ENCODE peak calls at places on chromosomes 6 and 20, in ten cellular contexts. I is sigmoid colon, T is fibroblast of mammary gland, P is breast epithelium, D is IMR-90, W is mammary epithelial cell, H is ovary, K is thyroid gland, F is spleen, Z is A549. C is an unnamed sample.

GRCh38 chr6:89034586-89035251 is 45.8 kb upstream of the PNRC1 start:
- DNase-seq in D (peak), H (no peak), F (no peak), P (no peak), Z (no peak), I (peak), K (no peak), W (peak), T (peak), C (peak)

GRCh38 chr6:56758120-56758519 is 115.4 kb upstream of the DST start:
- DNase-seq in H (no peak), W (no peak), T (no peak), F (no peak), D (no peak), I (no peak), P (no peak), K (peak), Z (no peak), C (no peak)

GRCh38 chr6:166005846-166006592 is 161.6 kb downstream of the TBXT start:
- DNase-seq in I (peak), P (no peak), H (peak), T (peak), F (no peak), K (peak), Z (peak), W (no peak), D (peak), C (no peak)

GRCh38 chr6:170290306-170291128 is at the start of gene DLL1:
- DNase-seq in W (peak), Z (no peak), P (no peak), D (peak), I (peak), T (no peak), F (peak), K (peak), H (no peak), C (peak)

GRCh38 chr6:40378725-40379074 is 208.5 kb downstream of the LRFN2 start:
- DNase-seq in P (no peak), Z (no peak), H (no peak), K (no peak), W (no peak), F (no peak), T (no peak), D (no peak), I (no peak), C (no peak)

GRCh38 chr6:16118825-16119224 is 10.1 kb upstream of the MYLIP start:
- DNase-seq in P (no peak), W (no peak), Z (no peak), K (no peak), H (no peak), I (no peak), F (no peak), T (no peak), D (no peak), C (no peak)

GRCh38 chr6:136769759-136770158 is 22.5 kb downstream of the MAP3K5 start:
- DNase-seq in W (no peak), P (no peak), H (no peak), T (no peak), D (no peak), I (no peak), Z (no peak), F (no peak), K (no peak), C (no peak)

GRCh38 chr20:10864076-10864672 is 190.4 kb upstream of the JAG1 start:
- DNase-seq in H (no peak), D (no peak), T (peak), F (no peak), I (no peak), Z (no peak), W (peak), P (no peak), K (peak), C (peak)

GRCh38 chr20:49140834-49141233 is 47.3 kb downstream of the STAU1 start:
- DNase-seq in K (no peak), P (no peak), T (peak), H (no peak), D (no peak), F (no peak), Z (no peak), I (no peak), W (no peak), C (no peak)

GRCh38 chr6:144493035-144493910 is 208.1 kb downstream of the UTRN start:
- DNase-seq in T (peak), Z (no peak), W (peak), K (no peak), D (peak), P (no peak), F (no peak), H (no peak), I (no peak), C (peak)

GRCh38 chr6:128078276-128078675 is 177.4 kb upstream of the THEMIS start:
- DNase-seq in H (no peak), W (no peak), P (no peak), Z (no peak), K (no peak), F (no peak), D (no peak), I (no peak), T (no peak), C (no peak)

GRCh38 chr6:149046822-149047246 is 270.7 kb upstream of the TAB2 start:
- DNase-seq in F (no peak), Z (no peak), H (no peak), D (peak), W (no peak), T (peak), P (no peak), K (no peak), I (no peak), C (no peak)

GRCh38 chr20:62606551-62607201 is 35.6 kb upstream of the SLCO4A1 start:
- DNase-seq in P (no peak), Z (no peak), H (peak), W (no peak), D (no peak), I (no peak), K (peak), T (peak), F (no peak), C (no peak)

GRCh38 chr6:155481215-155481614 is 25.6 kb upstream of the NOX3 start:
- DNase-seq in P (no peak), H (no peak), W (no peak), K (no peak), D (peak), T (peak), I (no peak), Z (no peak), F (no peak), C (no peak)

GRCh38 chr6:33410711-33411631 is at the start of gene PHF1:
- DNase-seq in H (no peak), Z (peak), T (peak), W (no peak), P (no peak), D (peak), K (peak), F (peak), I (no peak), C (peak)

GRCh38 chr6:83127976-83128375 is 60.5 kb downstream of the DOP1A start:
- DNase-seq in P (no peak), H (no peak), Z (no peak), D (peak), K (no peak), I (no peak), W (no peak), F (no peak), T (no peak), C (no peak)

GRCh38 chr6:159766923-159767322 is 5.1 kb downstream of the ACAT2 start:
- DNase-seq in Z (no peak), K (no peak), D (peak), H (no peak), F (no peak), P (no peak), T (no peak), I (no peak), W (no peak), C (no peak)

GRCh38 chr20:17595846-17596245 is 26.0 kb downstream of the DSTN start:
- DNase-seq in D (no peak), H (no peak), T (no peak), K (no peak), P (no peak), Z (no peak), I (no peak), W (no peak), F (no peak), C (no peak)

GRCh38 chr6:7341989-7342742 is 29.2 kb upstream of the SSR1 start:
- DNase-seq in P (no peak), T (peak), Z (peak), H (no peak), I (no peak), K (no peak), W (no peak), D (no peak), F (no peak), C (no peak)

GRCh38 chr6:71965404-71965803 is 79.1 kb downstream of the RIMS1 start:
- DNase-seq in H (no peak), D (no peak), Z (no peak), K (no peak), F (no peak), T (no peak), P (no peak), W (no peak), I (no peak), C (no peak)

GRCh38 chr6:170091639-170092579 is 199.0 kb downstream of the DLL1 start:
- DNase-seq in D (no peak), P (no peak), K (no peak), T (no peak), F (peak), I (peak), H (peak), Z (no peak), W (no peak), C (no peak)

GRCh38 chr6:125953502-125953875 is 3.1 kb upstream of the HINT3 start:
- DNase-seq in D (no peak), I (no peak), W (peak), P (no peak), T (no peak), H (no peak), K (no peak), F (peak), Z (no peak), C (peak)

GRCh38 chr6:143276436-143276835 is 174.1 kb downstream of the ADAT2 start:
- DNase-seq in D (no peak), Z (no peak), I (no peak), T (no peak), K (no peak), P (no peak), F (no peak), W (no peak), H (no peak), C (no peak)

GRCh38 chr20:37501940-37502339 is 19.1 kb upstream of the NNAT start:
- DNase-seq in I (peak), P (no peak), H (no peak), F (no peak), D (no peak), T (no peak), K (no peak), Z (peak), W (no peak), C (no peak)

GRCh38 chr6:129184808-129185366 is 301.9 kb downstream of the LAMA2 start:
- DNase-seq in F (no peak), K (no peak), T (peak), W (no peak), D (peak), H (no peak), Z (no peak), P (no peak), I (no peak), C (no peak)

GRCh38 chr6:104161960-104162669 is 697.6 kb downstream of the HACE1 start:
- DNase-seq in Z (no peak), W (no peak), K (no peak), P (no peak), T (peak), F (no peak), H (no peak), D (no peak), I (no peak), C (peak)

GRCh38 chr20:48600470-48600945 is 227.3 kb downstream of the PREX1 start:
- DNase-seq in Z (no peak), D (no peak), T (no peak), P (peak), H (no peak), F (peak), I (peak), W (no peak), K (no peak), C (no peak)

GRCh38 chr20:13012886-13013285 is 4.1 kb downstream of the SPTLC3 start:
- DNase-seq in H (no peak), W (no peak), I (no peak), K (peak), T (no peak), F (no peak), P (no peak), D (no peak), Z (no peak), C (no peak)

GRCh38 chr6:57313009-57313408 is 4.4 kb upstream of the PRIM2 start:
- DNase-seq in P (no peak), W (no peak), D (no peak), K (no peak), F (no peak), Z (no peak), H (no peak), I (no peak), T (no peak), C (no peak)

GRCh38 chr6:13421425-13422057 is 65.9 kb downstream of the GFOD1 start:
- DNase-seq in W (no peak), Z (no peak), T (no peak), F (no peak), P (no peak), I (no peak), H (no peak), D (no peak), K (no peak), C (no peak)

GRCh38 chr6:19180348-19181073 is 656.7 kb upstream of the ID4 start:
- DNase-seq in D (no peak), T (peak), H (peak), K (peak), W (no peak), I (peak), F (no peak), P (no peak), Z (no peak), C (no peak)

GRCh38 chr20:51036827-51037229 is 13.9 kb upstream of the KCNG1 start:
- DNase-seq in H (no peak), F (peak), D (no peak), Z (no peak), K (no peak), P (no peak), W (peak), T (peak), I (no peak), C (peak)

GRCh38 chr6:9292975-9293374 is 857.6 kb upstream of the SLC35B3 start:
- DNase-seq in T (no peak), H (no peak), W (no peak), D (peak), P (no peak), I (no peak), F (no peak), Z (no peak), K (no peak), C (no peak)

GRCh38 chr6:11328613-11329247 is 96.3 kb upstream of the NEDD9 start:
- DNase-seq in Z (no peak), K (no peak), F (no peak), I (no peak), T (peak), P (no peak), D (peak), H (no peak), W (no peak), C (no peak)

DNA sequence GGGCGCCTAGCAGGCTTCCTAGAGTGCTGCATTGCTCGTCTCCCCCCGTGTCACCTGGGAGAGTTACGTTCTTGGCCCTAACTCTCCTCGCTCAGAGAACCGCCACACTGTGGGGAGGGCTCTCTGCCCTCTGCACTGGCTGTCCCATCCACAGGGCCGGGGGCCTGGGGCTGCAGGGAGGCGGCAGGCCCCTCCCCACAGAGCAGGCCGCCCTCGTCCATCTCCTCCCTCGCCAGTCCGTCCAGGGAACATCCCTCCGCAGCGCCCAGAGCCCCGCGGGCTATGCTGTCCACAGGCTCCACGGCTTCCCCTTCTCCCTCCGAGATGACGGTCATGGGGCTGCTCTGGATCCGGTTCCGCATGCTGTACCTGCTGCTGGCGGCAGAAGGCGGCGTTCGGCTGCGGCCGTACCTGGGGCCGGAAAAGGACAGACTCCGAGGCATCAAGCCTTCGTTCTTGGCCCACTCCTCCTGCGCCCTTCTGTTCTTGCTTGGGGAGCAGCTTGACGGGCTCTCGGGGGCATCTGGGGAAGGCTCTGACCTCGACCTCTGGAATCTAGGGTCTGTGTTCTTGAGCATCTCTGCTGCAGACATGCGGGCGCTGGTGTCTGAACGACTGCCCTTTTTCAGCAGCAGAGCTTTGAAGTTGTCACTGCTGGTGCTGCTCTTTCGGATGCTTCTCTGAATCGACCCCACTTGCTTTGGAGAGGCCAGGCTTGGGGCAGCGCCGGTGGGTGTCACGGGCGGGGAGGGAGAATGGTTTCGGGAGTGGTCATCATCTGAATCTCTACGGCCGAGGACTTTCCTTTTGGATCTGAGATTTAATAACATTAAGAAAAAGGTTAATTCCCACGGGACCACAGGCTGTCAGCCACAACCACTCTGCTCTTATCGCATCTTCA is 20.2 kb downstream of the HEBP2 start:
- DNase-seq in T (no peak), W (no peak), H (no peak), I (no peak), D (no peak), P (no peak), Z (no peak), K (no peak), F (no peak), C (no peak)
- H3K4me3 ChIP-seq in T (no peak), W (no peak), H (no peak), I (no peak), D (no peak), P (no peak), Z (no peak), K (no peak), F (no peak), C (no peak)

GRCh38 chr6:24891004-24891403 is 44.8 kb downstream of the RIPOR2 start:
- DNase-seq in K (no peak), T (no peak), I (no peak), F (no peak), H (no peak), P (no peak), W (no peak), Z (no peak), D (no peak), C (no peak)

GRCh38 chr6:24893342-24893850 is 42.4 kb downstream of the RIPOR2 start:
- DNase-seq in F (no peak), Z (no peak), W (no peak), H (no peak), D (no peak), I (no peak), K (no peak), P (no peak), T (no peak), C (no peak)

GRCh38 chr6:24887520-24887919 is 48.2 kb downstream of the RIPOR2 start:
- DNase-seq in F (no peak), I (no peak), W (no peak), P (no peak), T (no peak), Z (no peak), D (no peak), H (no peak), K (no peak), C (no peak)

GRCh38 chr6:24888967-24889366 is 46.8 kb downstream of the RIPOR2 start:
- DNase-seq in D (no peak), I (no peak), H (no peak), F (no peak), T (no peak), P (no peak), W (no peak), Z (no peak), K (no peak), C (no peak)

DNA sequence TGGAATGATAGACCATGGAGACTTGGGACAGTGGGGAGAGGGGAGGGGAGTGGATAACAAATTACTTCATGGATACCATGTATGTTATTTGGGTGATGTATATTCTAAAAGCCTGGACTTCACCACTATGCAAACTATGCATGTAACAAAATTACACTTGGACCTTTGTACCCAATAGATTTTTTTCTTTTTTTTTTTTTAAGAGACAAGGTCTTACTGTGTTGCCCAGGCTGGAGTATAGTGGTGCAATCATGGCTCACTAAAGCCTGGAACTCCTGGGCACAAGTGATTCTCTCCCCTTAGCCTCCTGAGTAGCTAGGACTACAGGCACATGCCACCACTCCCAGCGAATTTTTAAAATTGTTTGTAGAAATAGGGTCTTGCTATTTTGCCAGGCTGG is 45.3 kb downstream of the RIPOR2 start:
- DNase-seq in D (no peak), F (no peak), W (no peak), I (no peak), P (no peak), K (no peak), H (no peak), T (no peak), Z (no peak), C (no peak)
- TF ChIP-seq CTCF in D (no peak), F (no peak), W (no peak), I (no peak), P (no peak), K (no peak), H (no peak), T (no peak), Z (no peak), C (no peak)

GRCh38 chr6:85037221-85037620 is 272.8 kb upstream of the TBX18 start:
- DNase-seq in I (no peak), K (no peak), P (no peak), Z (no peak), T (no peak), F (no peak), W (no peak), D (no peak), H (no peak), C (no peak)

GRCh38 chr6:85035769-85036168 is 271.4 kb upstream of the TBX18 start:
- DNase-seq in Z (no peak), H (no peak), P (no peak), F (no peak), D (no peak), W (no peak), T (no peak), I (no peak), K (no peak), C (no peak)

DNA sequence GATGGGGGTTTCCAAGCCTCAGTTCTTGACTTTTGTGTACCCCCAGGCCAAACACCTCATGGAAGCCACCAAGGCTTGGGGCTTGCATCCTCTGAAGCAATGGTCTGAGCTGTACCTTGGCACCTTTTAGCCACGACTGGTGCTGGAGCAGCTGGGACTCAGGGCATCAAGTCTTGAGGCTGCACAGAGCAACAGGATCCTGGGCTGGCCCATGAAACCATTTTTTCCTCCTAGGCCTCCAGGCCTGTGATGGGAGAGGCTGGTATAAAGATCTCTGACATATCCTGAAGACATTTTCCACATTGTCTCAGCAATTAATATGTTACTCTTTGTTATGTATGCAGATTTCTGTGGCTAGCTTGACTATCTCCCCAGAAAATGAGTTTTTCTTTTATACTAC is 269.1 kb upstream of the TBX18 start:
- DNase-seq in W (no peak), P (no peak), T (no peak), Z (no peak), D (no peak), F (no peak), K (no peak), I (no peak), H (no peak), C (no peak)
- H3K4me3 ChIP-seq in W (no peak), P (no peak), T (no peak), Z (no peak), D (no peak), F (no peak), K (no peak), I (no peak), H (no peak), C (no peak)

GRCh38 chr20:289693-290080 is 863 bp downstream of the C20orf96 start:
- DNase-seq in W (no peak), H (no peak), P (no peak), K (no peak), T (no peak), I (no peak), D (no peak), Z (no peak), F (no peak), C (no peak)

GRCh38 chr20:288956-289692 is 1.4 kb downstream of the C20orf96 start:
- DNase-seq in W (no peak), P (no peak), T (no peak), Z (no peak), H (no peak), D (no peak), K (no peak), F (no peak), I (no peak), C (no peak)

GRCh38 chr20:286508-286907 is 4.0 kb downstream of the C20orf96 start:
- DNase-seq in D (no peak), K (no peak), I (no peak), Z (no peak), F (no peak), P (no peak), W (no peak), T (no peak), H (no peak), C (no peak)

GRCh38 chr20:294602-295001 is 2.8 kb upstream of the ZCCHC3 start:
- DNase-seq in Z (no peak), I (no peak), P (no peak), F (no peak), T (no peak), H (no peak), W (no peak), K (no peak), D (no peak), C (no peak)

GRCh38 chr20:290081-290831 is at the start of gene C20orf96:
- DNase-seq in Z (peak), F (peak), K (peak), P (peak), W (peak), D (peak), I (peak), H (peak), T (peak), C (peak)
- TF ChIP-seq CTCF in Z (peak), F (peak), K (no peak), P (peak), W (peak), D (peak), I (no peak), H (peak), T (peak), C (peak)

GRCh38 chr6:24932832-24933231 is 2.9 kb downstream of the RIPOR2 start:
- DNase-seq in P (no peak), Z (no peak), K (no peak), W (peak), I (no peak), D (no peak), T (no peak), H (no peak), F (no peak), C (peak)
- H3K4me3 ChIP-seq in P (no peak), Z (no peak), K (no peak), W (no peak), I (no peak), D (no peak), T (no peak), H (no peak), F (peak), C (no peak)

C was measured in epithelial cell of esophagus.